ENCODE peak calls at places on chromosome 20, in eight cellular contexts. A, F, O, L, C, Q, Y and I are unnamed samples.

GRCh38 chr20:19815553-19815991 is 57.5 kb downstream of the RIN2 start:
- DNase-seq in A (peak), F (peak), O (no peak), L (no peak), C (no peak), Q (no peak), Y (peak), I (no peak)

GRCh38 chr20:34896086-34896551 is 19.7 kb downstream of the ACSS2 start:
- DNase-seq in A (no peak), F (no peak), O (no peak), L (no peak), C (no peak), Q (no peak), Y (no peak), I (no peak)

GRCh38 chr20:61234224-61234623 is 17.8 kb upstream of the CDH4 start:
- DNase-seq in A (no peak), F (no peak), O (no peak), L (no peak), C (no peak), Q (peak), Y (no peak), I (no peak)

GRCh38 chr20:17558154-17558940 is 11.5 kb upstream of the DSTN start:
- DNase-seq in A (peak), F (peak), O (no peak), L (no peak), C (peak), Q (peak), Y (peak), I (no peak)

GRCh38 chr20:9353180-9353915 is 161.0 kb upstream of the LAMP5 start:
- DNase-seq in A (no peak), F (no peak), O (no peak), L (no peak), C (no peak), Q (no peak), Y (no peak), I (no peak)

GRCh38 chr20:1301031-1301529 is 27.9 kb downstream of the SDCBP2 start:
- DNase-seq in A (peak), F (peak), O (no peak), L (no peak), C (peak), Q (peak), Y (no peak), I (no peak)

GRCh38 chr20:5191829-5192569 is 65.2 kb downstream of the CDS2 start:
- DNase-seq in A (peak), F (peak), O (peak), L (peak), C (peak), Q (no peak), Y (peak), I (peak)

GRCh38 chr20:34155864-34156263 is 43.8 kb upstream of the EIF2S2 start:
- DNase-seq in A (no peak), F (no peak), O (no peak), L (no peak), C (no peak), Q (no peak), Y (no peak), I (no peak)

GRCh38 chr20:53829706-53830521 is 236.3 kb upstream of the ZNF217 start:
- DNase-seq in A (peak), F (no peak), O (no peak), L (no peak), C (no peak), Q (no peak), Y (peak), I (no peak)

GRCh38 chr20:41287327-41287726 is 30.2 kb downstream of the ZHX3 start:
- DNase-seq in A (peak), F (peak), O (no peak), L (no peak), C (no peak), Q (no peak), Y (no peak), I (no peak)

GRCh38 chr20:33444797-33445560 is 1.4 kb upstream of the SNTA1 start:
- DNase-seq in A (peak), F (no peak), O (no peak), L (peak), C (no peak), Q (no peak), Y (no peak), I (peak)

GRCh38 chr20:62203378-62204030 is 16.6 kb downstream of the HRH3 start:
- DNase-seq in A (peak), F (no peak), O (peak), L (no peak), C (no peak), Q (no peak), Y (no peak), I (no peak)

GRCh38 chr20:25270829-25271251 is 23.0 kb downstream of the PYGB start:
- DNase-seq in A (no peak), F (no peak), O (peak), L (no peak), C (no peak), Q (peak), Y (no peak), I (peak)

GRCh38 chr20:61752576-61752975 is 313.1 kb downstream of the TAF4 start:
- DNase-seq in A (no peak), F (no peak), O (no peak), L (no peak), C (no peak), Q (no peak), Y (no peak), I (no peak)